ENCODE peak calls at places on chromosomes 13 and 19, in seven cellular contexts. One of them, this sample, is unnamed.

GRCh38 chr13:43804461-43805070 is 17.8 kb upstream of the ENOX1 start:
- DNase-seq in mesendoderm: peak
- DNase-seq in IMR-90: peak
- DNase-seq in H9: no peak
- DNase-seq in trophoblast cell: peak
- DNase-seq in mesenchymal stem cell: peak
- DNase-seq in H1: no peak
- DNase-seq in this sample: peak

GRCh38 chr19:13282486-13283065 is 132.4 kb downstream of the IER2 start:
- DNase-seq in mesendoderm: no peak
- DNase-seq in IMR-90: no peak
- DNase-seq in H9: no peak
- DNase-seq in trophoblast cell: no peak
- DNase-seq in mesenchymal stem cell: no peak
- DNase-seq in H1: no peak
- DNase-seq in this sample: no peak

GRCh38 chr19:20102097-20102496 is 24.3 kb downstream of the ZNF90 start:
- DNase-seq in mesendoderm: no peak
- DNase-seq in IMR-90: no peak
- DNase-seq in H9: no peak
- DNase-seq in trophoblast cell: no peak
- DNase-seq in mesenchymal stem cell: no peak
- DNase-seq in H1: no peak
- DNase-seq in this sample: no peak

GRCh38 chr13:22812793-22813192 is 368.0 kb upstream of the SGCG start:
- DNase-seq in mesendoderm: peak
- DNase-seq in IMR-90: no peak
- DNase-seq in H9: no peak
- DNase-seq in trophoblast cell: peak
- DNase-seq in mesenchymal stem cell: no peak
- DNase-seq in H1: no peak
- DNase-seq in this sample: no peak

GRCh38 chr19:524062-524674 is 7.4 kb upstream of the CDC34 start:
- DNase-seq in mesendoderm: no peak
- DNase-seq in IMR-90: peak
- DNase-seq in H9: no peak
- DNase-seq in trophoblast cell: peak
- DNase-seq in mesenchymal stem cell: peak
- DNase-seq in H1: no peak
- DNase-seq in this sample: no peak

GRCh38 chr19:41350735-41351338 is 2.9 kb downstream of the TGFB1 start:
- DNase-seq in mesendoderm: no peak
- DNase-seq in IMR-90: peak
- DNase-seq in H9: peak
- DNase-seq in trophoblast cell: no peak
- DNase-seq in mesenchymal stem cell: peak
- DNase-seq in H1: no peak
- DNase-seq in this sample: no peak

GRCh38 chr19:4518345-4519171 is at the start of gene PLIN4:
- DNase-seq in mesendoderm: no peak
- DNase-seq in IMR-90: peak
- DNase-seq in H9: peak
- DNase-seq in trophoblast cell: no peak
- DNase-seq in mesenchymal stem cell: no peak
- DNase-seq in H1: no peak
- DNase-seq in this sample: no peak

GRCh38 chr19:21463449-21464105 is 41.8 kb upstream of the ZNF429 start:
- DNase-seq in mesendoderm: peak
- DNase-seq in IMR-90: no peak
- DNase-seq in H9: peak
- DNase-seq in trophoblast cell: peak
- DNase-seq in mesenchymal stem cell: no peak
- DNase-seq in H1: peak
- DNase-seq in this sample: peak

GRCh38 chr13:113897161-113897560 is 33.3 kb upstream of the GAS6 start:
- DNase-seq in mesendoderm: peak
- DNase-seq in IMR-90: peak
- DNase-seq in H9: no peak
- DNase-seq in trophoblast cell: peak
- DNase-seq in mesenchymal stem cell: peak
- DNase-seq in H1: no peak
- DNase-seq in this sample: no peak

GRCh38 chr19:19034204-19034624 is 811 bp downstream of the ARMC6 start:
- DNase-seq in mesendoderm: peak
- DNase-seq in IMR-90: peak
- DNase-seq in H9: peak
- DNase-seq in trophoblast cell: peak
- DNase-seq in mesenchymal stem cell: peak
- DNase-seq in H1: peak
- DNase-seq in this sample: peak

GRCh38 chr13:47281981-47282380 is 385.1 kb upstream of the HTR2A start:
- DNase-seq in mesendoderm: no peak
- DNase-seq in IMR-90: no peak
- DNase-seq in H9: no peak
- DNase-seq in trophoblast cell: no peak
- DNase-seq in mesenchymal stem cell: no peak
- DNase-seq in H1: no peak
- DNase-seq in this sample: no peak

GRCh38 chr13:73677041-73677589 is 457.1 kb downstream of the KLF12 start:
- DNase-seq in mesendoderm: peak
- DNase-seq in IMR-90: peak
- DNase-seq in H9: no peak
- DNase-seq in trophoblast cell: no peak
- DNase-seq in mesenchymal stem cell: no peak
- DNase-seq in H1: no peak
- DNase-seq in this sample: no peak

GRCh38 chr19:40607311-40607871 is 6.2 kb downstream of the LTBP4 start:
- DNase-seq in mesendoderm: no peak
- DNase-seq in IMR-90: no peak
- DNase-seq in H9: peak
- DNase-seq in trophoblast cell: no peak
- DNase-seq in mesenchymal stem cell: no peak
- DNase-seq in H1: no peak
- DNase-seq in this sample: no peak

GRCh38 chr13:44694842-44695241 is 118.7 kb upstream of the TSC22D1 start:
- DNase-seq in mesendoderm: no peak
- DNase-seq in IMR-90: no peak
- DNase-seq in H9: no peak
- DNase-seq in trophoblast cell: no peak
- DNase-seq in mesenchymal stem cell: no peak
- DNase-seq in H1: no peak
- DNase-seq in this sample: no peak

GRCh38 chr19:49924004-49924880 is 4.8 kb upstream of the ATF5 start:
- DNase-seq in mesendoderm: peak
- DNase-seq in IMR-90: no peak
- DNase-seq in H9: no peak
- DNase-seq in trophoblast cell: no peak
- DNase-seq in mesenchymal stem cell: no peak
- DNase-seq in H1: no peak
- DNase-seq in this sample: no peak

GRCh38 chr13:52454459-52454824 is 836 bp upstream of the CKAP2 start:
- DNase-seq in mesendoderm: peak
- DNase-seq in IMR-90: peak
- DNase-seq in H9: peak
- DNase-seq in trophoblast cell: no peak
- DNase-seq in mesenchymal stem cell: peak
- DNase-seq in H1: no peak
- DNase-seq in this sample: no peak

GRCh38 chr13:111027481-111028439 is 87.3 kb upstream of the ARHGEF7 start:
- DNase-seq in mesendoderm: no peak
- DNase-seq in IMR-90: peak
- DNase-seq in H9: no peak
- DNase-seq in trophoblast cell: no peak
- DNase-seq in mesenchymal stem cell: no peak
- DNase-seq in H1: no peak
- DNase-seq in this sample: no peak

GRCh38 chr19:1284979-1285736 is 515 bp upstream of the EFNA2 start:
- DNase-seq in mesendoderm: no peak
- DNase-seq in IMR-90: no peak
- DNase-seq in H9: no peak
- DNase-seq in trophoblast cell: no peak
- DNase-seq in mesenchymal stem cell: no peak
- DNase-seq in H1: no peak
- DNase-seq in this sample: no peak

GRCh38 chr13:112740502-112741131 is 50.8 kb downstream of the ATP11A start:
- DNase-seq in mesendoderm: no peak
- DNase-seq in IMR-90: peak
- DNase-seq in H9: no peak
- DNase-seq in trophoblast cell: peak
- DNase-seq in mesenchymal stem cell: peak
- DNase-seq in H1: no peak
- DNase-seq in this sample: no peak

GRCh38 chr13:112486386-112487126 is 101.4 kb downstream of the TUBGCP3 start:
- DNase-seq in mesendoderm: no peak
- DNase-seq in IMR-90: peak
- DNase-seq in H9: no peak
- DNase-seq in trophoblast cell: no peak
- DNase-seq in mesenchymal stem cell: no peak
- DNase-seq in H1: no peak
- DNase-seq in this sample: no peak

GRCh38 chr19:7395793-7396192 is 47.1 kb downstream of the ARHGEF18 start:
- DNase-seq in mesendoderm: no peak
- DNase-seq in IMR-90: no peak
- DNase-seq in H9: no peak
- DNase-seq in trophoblast cell: no peak
- DNase-seq in mesenchymal stem cell: peak
- DNase-seq in H1: no peak
- DNase-seq in this sample: no peak

DNA sequence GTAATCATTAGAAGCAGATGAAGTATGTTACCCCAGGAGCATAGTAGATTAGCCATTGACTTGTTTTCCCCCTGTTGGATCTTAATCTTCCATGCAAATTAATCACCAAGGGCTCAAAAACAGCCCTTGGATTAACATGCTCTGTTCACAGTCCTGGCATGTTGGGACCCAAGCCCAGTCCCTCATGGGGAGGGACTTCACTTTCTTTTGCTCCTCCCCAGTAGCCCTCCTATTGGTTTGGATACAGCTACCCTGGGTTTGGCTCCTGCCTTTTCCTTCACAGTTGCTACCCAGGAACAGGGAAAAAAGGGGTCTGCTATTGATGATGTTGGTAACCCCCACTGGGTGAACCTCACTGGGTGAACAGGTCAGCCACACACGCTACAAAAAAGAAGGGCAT is 16.9 kb upstream of the PARP4 start:
- DNase-seq in mesendoderm: no peak
- DNase-seq in IMR-90: no peak
- DNase-seq in H9: no peak
- DNase-seq in trophoblast cell: no peak
- DNase-seq in mesenchymal stem cell: no peak
- DNase-seq in H1: no peak
- DNase-seq in this sample: no peak
- H3K9ac ChIP-seq in mesendoderm: no peak
- H3K9ac ChIP-seq in IMR-90: no peak
- H3K9ac ChIP-seq in H9: no peak
- H3K9ac ChIP-seq in trophoblast cell: no peak
- H3K9ac ChIP-seq in mesenchymal stem cell: no peak
- H3K9ac ChIP-seq in H1: no peak
- H3K9ac ChIP-seq in this sample: no peak

GRCh38 chr13:60120617-60121016 is 43.1 kb downstream of the DIAPH3 start:
- DNase-seq in mesendoderm: no peak
- DNase-seq in IMR-90: no peak
- DNase-seq in H9: no peak
- DNase-seq in trophoblast cell: no peak
- DNase-seq in mesenchymal stem cell: no peak
- DNase-seq in H1: no peak
- DNase-seq in this sample: no peak
- H3K23ac ChIP-seq in mesendoderm: no peak
- H3K23ac ChIP-seq in IMR-90: no peak
- H3K23ac ChIP-seq in H9: no peak
- H3K23ac ChIP-seq in trophoblast cell: no peak
- H3K23ac ChIP-seq in mesenchymal stem cell: no peak
- H3K23ac ChIP-seq in H1: no peak
- H3K23ac ChIP-seq in this sample: no peak

DNA sequence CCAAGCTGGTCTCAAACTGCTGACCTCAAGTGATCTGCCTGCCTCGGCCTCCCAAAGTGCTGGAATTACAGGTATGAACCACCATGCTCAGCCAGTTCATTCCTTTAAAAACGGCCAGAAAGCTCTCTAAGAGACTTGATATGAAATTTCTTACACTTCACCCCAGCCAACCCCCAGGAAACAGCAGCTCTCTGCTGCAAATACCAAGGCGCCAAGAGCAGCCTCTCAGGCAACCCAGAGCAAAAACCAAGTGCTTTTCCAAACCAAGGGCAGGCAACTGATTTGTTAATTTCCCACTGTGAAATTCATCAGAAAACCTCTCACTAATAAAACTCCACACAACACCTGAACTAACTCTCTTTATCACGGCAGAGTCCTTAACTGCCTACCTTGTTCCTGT is 44.9 kb downstream of the LATS2 start:
- DNase-seq in mesendoderm: no peak
- DNase-seq in IMR-90: no peak
- DNase-seq in H9: no peak
- DNase-seq in trophoblast cell: no peak
- DNase-seq in mesenchymal stem cell: no peak
- DNase-seq in H1: no peak
- DNase-seq in this sample: no peak
- H3K9ac ChIP-seq in mesendoderm: no peak
- H3K9ac ChIP-seq in IMR-90: no peak
- H3K9ac ChIP-seq in H9: no peak
- H3K9ac ChIP-seq in trophoblast cell: no peak
- H3K9ac ChIP-seq in mesenchymal stem cell: peak
- H3K9ac ChIP-seq in H1: no peak
- H3K9ac ChIP-seq in this sample: no peak

GRCh38 chr13:95697052-95697680 is 20.2 kb downstream of the DNAJC3 start:
- DNase-seq in mesendoderm: no peak
- DNase-seq in IMR-90: no peak
- DNase-seq in H9: no peak
- DNase-seq in trophoblast cell: no peak
- DNase-seq in mesenchymal stem cell: peak
- DNase-seq in H1: no peak
- DNase-seq in this sample: no peak
- H3K23ac ChIP-seq in mesendoderm: no peak
- H3K23ac ChIP-seq in IMR-90: no peak
- H3K23ac ChIP-seq in H9: no peak
- H3K23ac ChIP-seq in trophoblast cell: no peak
- H3K23ac ChIP-seq in mesenchymal stem cell: no peak
- H3K23ac ChIP-seq in H1: no peak
- H3K23ac ChIP-seq in this sample: no peak

GRCh38 chr19:54095136-54095858 is 5.3 kb downstream of the OSCAR start:
- DNase-seq in mesendoderm: no peak
- DNase-seq in IMR-90: no peak
- DNase-seq in H9: no peak
- DNase-seq in trophoblast cell: no peak
- DNase-seq in mesenchymal stem cell: no peak
- DNase-seq in H1: no peak
- DNase-seq in this sample: no peak
- H3K9ac ChIP-seq in mesendoderm: peak
- H3K9ac ChIP-seq in IMR-90: peak
- H3K9ac ChIP-seq in H9: no peak
- H3K9ac ChIP-seq in trophoblast cell: no peak
- H3K9ac ChIP-seq in mesenchymal stem cell: peak
- H3K9ac ChIP-seq in H1: no peak
- H3K9ac ChIP-seq in this sample: peak

GRCh38 chr13:98443800-98444325 is 133.0 kb downstream of the STK24 start:
- DNase-seq in mesendoderm: no peak
- DNase-seq in IMR-90: no peak
- DNase-seq in H9: no peak
- DNase-seq in trophoblast cell: no peak
- DNase-seq in mesenchymal stem cell: no peak
- DNase-seq in H1: no peak
- DNase-seq in this sample: no peak
- H3K23ac ChIP-seq in mesendoderm: no peak
- H3K23ac ChIP-seq in IMR-90: peak
- H3K23ac ChIP-seq in H9: no peak
- H3K23ac ChIP-seq in trophoblast cell: no peak
- H3K23ac ChIP-seq in mesenchymal stem cell: no peak
- H3K23ac ChIP-seq in H1: no peak
- H3K23ac ChIP-seq in this sample: peak

This sample was measured in neuronal stem cell.